ENCODE peak calls at places on chromosome 14, in seven cellular contexts. One of them, this sample, is unnamed.

GRCh38 chr14:54503476-54503875 is 6.2 kb upstream of the CGRRF1 start:
- DNase-seq in NCI-H524 treated with DMSO at 0.1 percent for 48 hours: no peak
- DNase-seq in breast epithelium: no peak
- DNase-seq in Daoy: peak; percentile 24
- DNase-seq in left lung: no peak
- DNase-seq in GM06990: no peak
- DNase-seq in activated gamma-delta T cell: no peak
- DNase-seq in this sample: peak; percentile 50

GRCh38 chr14:96888593-96888992 is 91.4 kb downstream of the VRK1 start:
- DNase-seq in NCI-H524 treated with DMSO at 0.1 percent for 48 hours: peak; percentile 87
- DNase-seq in left lung: no peak
- DNase-seq in GM06990: no peak
- DNase-seq in activated gamma-delta T cell: no peak
- DNase-seq in breast epithelium: no peak
- DNase-seq in Daoy: peak; percentile 8
- DNase-seq in this sample: peak; percentile 2

GRCh38 chr14:105021656-105022275 is 883 bp upstream of the CDCA4 start:
- DNase-seq in GM06990: no peak
- DNase-seq in left lung: no peak
- DNase-seq in activated gamma-delta T cell: no peak
- DNase-seq in NCI-H524 treated with DMSO at 0.1 percent for 48 hours: peak; percentile 80
- DNase-seq in Daoy: peak; percentile 44
- DNase-seq in breast epithelium: no peak
- DNase-seq in this sample: peak; percentile 43

GRCh38 chr14:35456261-35456660 is 51.7 kb upstream of the NFKBIA start:
- DNase-seq in activated gamma-delta T cell: no peak
- DNase-seq in NCI-H524 treated with DMSO at 0.1 percent for 48 hours: no peak
- DNase-seq in GM06990: no peak
- DNase-seq in breast epithelium: no peak
- DNase-seq in left lung: no peak
- DNase-seq in Daoy: no peak
- DNase-seq in this sample: no peak

GRCh38 chr14:76867536-76868452 is 41.6 kb downstream of the LRRC74A start:
- DNase-seq in NCI-H524 treated with DMSO at 0.1 percent for 48 hours: no peak
- DNase-seq in left lung: peak; percentile 92
- DNase-seq in activated gamma-delta T cell: no peak
- DNase-seq in GM06990: peak; percentile 39
- DNase-seq in breast epithelium: no peak
- DNase-seq in Daoy: peak; percentile 29
- DNase-seq in this sample: no peak

GRCh38 chr14:75711796-75712211 is 50.8 kb downstream of the TTLL5 start:
- DNase-seq in NCI-H524 treated with DMSO at 0.1 percent for 48 hours: no peak
- DNase-seq in Daoy: peak; percentile 98
- DNase-seq in breast epithelium: peak; percentile 74
- DNase-seq in GM06990: peak; percentile 53
- DNase-seq in activated gamma-delta T cell: no peak
- DNase-seq in left lung: peak; percentile 75
- DNase-seq in this sample: peak; percentile 97

GRCh38 chr14:31510222-31510621 is 22.4 kb upstream of the GPR33 start:
- DNase-seq in activated gamma-delta T cell: no peak
- DNase-seq in GM06990: no peak
- DNase-seq in Daoy: no peak
- DNase-seq in NCI-H524 treated with DMSO at 0.1 percent for 48 hours: peak; percentile 61
- DNase-seq in breast epithelium: no peak
- DNase-seq in left lung: no peak
- DNase-seq in this sample: peak; percentile 24

GRCh38 chr14:104426771-104427125 is 152.8 kb upstream of the C14orf180 start:
- DNase-seq in GM06990: no peak
- DNase-seq in Daoy: no peak
- DNase-seq in breast epithelium: no peak
- DNase-seq in activated gamma-delta T cell: no peak
- DNase-seq in left lung: no peak
- DNase-seq in NCI-H524 treated with DMSO at 0.1 percent for 48 hours: no peak
- DNase-seq in this sample: no peak

GRCh38 chr14:72476657-72477499 is 417.0 kb downstream of the DPF3 start:
- DNase-seq in breast epithelium: no peak
- DNase-seq in Daoy: peak; percentile 85
- DNase-seq in left lung: no peak
- DNase-seq in GM06990: peak; percentile 86
- DNase-seq in NCI-H524 treated with DMSO at 0.1 percent for 48 hours: no peak
- DNase-seq in activated gamma-delta T cell: no peak
- DNase-seq in this sample: peak; percentile 95

GRCh38 chr14:54683882-54684794 is 117.2 kb downstream of the SAMD4A start:
- DNase-seq in NCI-H524 treated with DMSO at 0.1 percent for 48 hours: no peak
- DNase-seq in Daoy: peak; percentile 76
- DNase-seq in GM06990: no peak
- DNase-seq in breast epithelium: no peak
- DNase-seq in left lung: no peak
- DNase-seq in activated gamma-delta T cell: no peak
- DNase-seq in this sample: peak; percentile 80

GRCh38 chr14:76929927-76930326 is 98.6 kb downstream of the IRF2BPL start:
- DNase-seq in left lung: no peak
- DNase-seq in breast epithelium: no peak
- DNase-seq in activated gamma-delta T cell: no peak
- DNase-seq in Daoy: no peak
- DNase-seq in GM06990: no peak
- DNase-seq in NCI-H524 treated with DMSO at 0.1 percent for 48 hours: no peak
- DNase-seq in this sample: no peak

GRCh38 chr14:104436047-104436531 is 143.5 kb upstream of the C14orf180 start:
- DNase-seq in left lung: peak; percentile 82
- DNase-seq in NCI-H524 treated with DMSO at 0.1 percent for 48 hours: no peak
- DNase-seq in GM06990: no peak
- DNase-seq in Daoy: peak; percentile 70
- DNase-seq in activated gamma-delta T cell: no peak
- DNase-seq in breast epithelium: peak; percentile 48
- DNase-seq in this sample: peak; percentile 38

GRCh38 chr14:95903616-95904107 is 27.0 kb downstream of the TUNAR start:
- DNase-seq in Daoy: no peak
- DNase-seq in left lung: no peak
- DNase-seq in NCI-H524 treated with DMSO at 0.1 percent for 48 hours: peak; percentile 10
- DNase-seq in GM06990: no peak
- DNase-seq in activated gamma-delta T cell: no peak
- DNase-seq in breast epithelium: no peak
- DNase-seq in this sample: no peak

GRCh38 chr14:93115069-93115919 is 431 bp downstream of the ITPK1 start:
- DNase-seq in breast epithelium: peak; percentile 79
- DNase-seq in GM06990: peak; percentile 93
- DNase-seq in activated gamma-delta T cell: peak; percentile 83
- DNase-seq in Daoy: peak; percentile 96
- DNase-seq in left lung: peak; percentile 99
- DNase-seq in NCI-H524 treated with DMSO at 0.1 percent for 48 hours: peak; percentile 36
- DNase-seq in this sample: peak; percentile 70

GRCh38 chr14:104730504-104730903 is 6.5 kb downstream of the ADSS1 start:
- DNase-seq in Daoy: no peak
- DNase-seq in breast epithelium: no peak
- DNase-seq in left lung: no peak
- DNase-seq in GM06990: no peak
- DNase-seq in NCI-H524 treated with DMSO at 0.1 percent for 48 hours: no peak
- DNase-seq in activated gamma-delta T cell: no peak
- DNase-seq in this sample: no peak

GRCh38 chr14:34930591-34931069 is 52.2 kb upstream of the SRP54 start:
- DNase-seq in GM06990: peak; percentile 37
- DNase-seq in NCI-H524 treated with DMSO at 0.1 percent for 48 hours: no peak
- DNase-seq in Daoy: no peak
- DNase-seq in left lung: no peak
- DNase-seq in breast epithelium: no peak
- DNase-seq in activated gamma-delta T cell: no peak
- DNase-seq in this sample: no peak

GRCh38 chr14:50039734-50040400 is 76.5 kb downstream of the VCPKMT start:
- DNase-seq in activated gamma-delta T cell: no peak
- DNase-seq in GM06990: no peak
- DNase-seq in left lung: peak; percentile 81
- DNase-seq in breast epithelium: peak; percentile 71
- DNase-seq in NCI-H524 treated with DMSO at 0.1 percent for 48 hours: no peak
- DNase-seq in Daoy: peak; percentile 87
- DNase-seq in this sample: peak; percentile 92

GRCh38 chr14:94337274-94337673 is 14.1 kb upstream of the SERPINA6 start:
- DNase-seq in NCI-H524 treated with DMSO at 0.1 percent for 48 hours: no peak
- DNase-seq in breast epithelium: no peak
- DNase-seq in left lung: no peak
- DNase-seq in GM06990: no peak
- DNase-seq in activated gamma-delta T cell: no peak
- DNase-seq in Daoy: no peak
- DNase-seq in this sample: peak; percentile 41

GRCh38 chr14:93984070-93984469 is 7.7 kb upstream of the ASB2 start:
- DNase-seq in breast epithelium: no peak
- DNase-seq in left lung: no peak
- DNase-seq in activated gamma-delta T cell: no peak
- DNase-seq in NCI-H524 treated with DMSO at 0.1 percent for 48 hours: no peak
- DNase-seq in GM06990: no peak
- DNase-seq in Daoy: peak; percentile 82
- DNase-seq in this sample: peak; percentile 65

GRCh38 chr14:91311284-91311662 is 66.8 kb upstream of the GPR68 start:
- DNase-seq in GM06990: no peak
- DNase-seq in activated gamma-delta T cell: no peak
- DNase-seq in Daoy: no peak
- DNase-seq in left lung: no peak
- DNase-seq in NCI-H524 treated with DMSO at 0.1 percent for 48 hours: no peak
- DNase-seq in breast epithelium: no peak
- DNase-seq in this sample: no peak

GRCh38 chr14:63510538-63510937 is 32.6 kb downstream of the PPP2R5E start:
- DNase-seq in breast epithelium: no peak
- DNase-seq in GM06990: no peak
- DNase-seq in NCI-H524 treated with DMSO at 0.1 percent for 48 hours: no peak
- DNase-seq in Daoy: no peak
- DNase-seq in activated gamma-delta T cell: no peak
- DNase-seq in left lung: no peak
- DNase-seq in this sample: peak; percentile 19

GRCh38 chr14:85416771-85417170 is 113.2 kb upstream of the FLRT2 start:
- DNase-seq in breast epithelium: no peak
- DNase-seq in left lung: no peak
- DNase-seq in NCI-H524 treated with DMSO at 0.1 percent for 48 hours: no peak
- DNase-seq in GM06990: no peak
- DNase-seq in activated gamma-delta T cell: no peak
- DNase-seq in Daoy: peak; percentile 41
- DNase-seq in this sample: no peak

GRCh38 chr14:89141862-89142261 is 275.2 kb downstream of the FOXN3 start:
- DNase-seq in activated gamma-delta T cell: no peak
- DNase-seq in breast epithelium: no peak
- DNase-seq in Daoy: no peak
- DNase-seq in NCI-H524 treated with DMSO at 0.1 percent for 48 hours: no peak
- DNase-seq in GM06990: no peak
- DNase-seq in left lung: no peak
- DNase-seq in this sample: no peak

GRCh38 chr14:81366884-81367283 is 33.2 kb downstream of the STON2 start:
- DNase-seq in breast epithelium: no peak
- DNase-seq in activated gamma-delta T cell: no peak
- DNase-seq in NCI-H524 treated with DMSO at 0.1 percent for 48 hours: no peak
- DNase-seq in Daoy: no peak
- DNase-seq in GM06990: no peak
- DNase-seq in left lung: no peak
- DNase-seq in this sample: no peak

GRCh38 chr14:71166434-71166833 is 259.2 kb downstream of the PCNX1 start:
- DNase-seq in NCI-H524 treated with DMSO at 0.1 percent for 48 hours: no peak
- DNase-seq in left lung: no peak
- DNase-seq in breast epithelium: no peak
- DNase-seq in activated gamma-delta T cell: no peak
- DNase-seq in GM06990: no peak
- DNase-seq in Daoy: peak; percentile 57
- DNase-seq in this sample: peak; percentile 70

GRCh38 chr14:48274826-48275225 is 599.4 kb upstream of the MDGA2 start:
- DNase-seq in NCI-H524 treated with DMSO at 0.1 percent for 48 hours: no peak
- DNase-seq in GM06990: no peak
- DNase-seq in Daoy: no peak
- DNase-seq in activated gamma-delta T cell: no peak
- DNase-seq in breast epithelium: no peak
- DNase-seq in left lung: no peak
- DNase-seq in this sample: no peak

GRCh38 chr14:20400965-20401593 is 12.2 kb downstream of the TEP1 start:
- DNase-seq in breast epithelium: no peak
- DNase-seq in NCI-H524 treated with DMSO at 0.1 percent for 48 hours: no peak
- DNase-seq in GM06990: no peak
- DNase-seq in left lung: no peak
- DNase-seq in Daoy: peak; percentile 61
- DNase-seq in activated gamma-delta T cell: no peak
- DNase-seq in this sample: peak; percentile 84

This sample was measured in M059J.